ENCODE peak calls at places on chromosomes 16 and 17, in seven cellular contexts. One of them, this sample, is unnamed.

GRCh38 chr17:7133424-7133823 is 18.8 kb upstream of the ASGR2 start:
- DNase-seq in activated T-helper 2 cell treated with anti-CD3 and anti-CD28 coated beads, Interferon-gamma antibody, Interleukin-2, Interleukin-4, amounts not matched to agents 10 μg/mL and 5 μg/mL and 100 μg/mL, durations not matched to agents 14 hours and 24 hours and 36 hours: no peak
- DNase-seq in COLO829: no peak
- DNase-seq in ureter: no peak
- DNase-seq in amygdala: no peak
- DNase-seq in posterior vena cava: no peak
- DNase-seq in GM19239: no peak
- DNase-seq in this sample: no peak

GRCh38 chr17:77729587-77729986 is 228.9 kb upstream of the TNRC6C start:
- DNase-seq in activated T-helper 2 cell treated with anti-CD3 and anti-CD28 coated beads, Interferon-gamma antibody, Interleukin-2, Interleukin-4, amounts not matched to agents 10 μg/mL and 5 μg/mL and 100 μg/mL, durations not matched to agents 14 hours and 24 hours and 36 hours: no peak
- DNase-seq in ureter: no peak
- DNase-seq in COLO829: no peak
- DNase-seq in GM19239: no peak
- DNase-seq in posterior vena cava: no peak
- DNase-seq in amygdala: no peak
- DNase-seq in this sample: no peak

GRCh38 chr16:15674571-15674970 is 24.5 kb downstream of the NDE1 start:
- DNase-seq in ureter: no peak
- DNase-seq in GM19239: no peak
- DNase-seq in amygdala: no peak
- DNase-seq in posterior vena cava: no peak
- DNase-seq in COLO829: no peak
- DNase-seq in activated T-helper 2 cell treated with anti-CD3 and anti-CD28 coated beads, Interferon-gamma antibody, Interleukin-2, Interleukin-4, amounts not matched to agents 10 μg/mL and 5 μg/mL and 100 μg/mL, durations not matched to agents 14 hours and 24 hours and 36 hours: no peak
- DNase-seq in this sample: no peak

GRCh38 chr17:63984651-63985386 is 12.1 kb upstream of the SCN4A start:
- DNase-seq in posterior vena cava: peak; percentile 93
- DNase-seq in activated T-helper 2 cell treated with anti-CD3 and anti-CD28 coated beads, Interferon-gamma antibody, Interleukin-2, Interleukin-4, amounts not matched to agents 10 μg/mL and 5 μg/mL and 100 μg/mL, durations not matched to agents 14 hours and 24 hours and 36 hours: peak; percentile 50
- DNase-seq in GM19239: no peak
- DNase-seq in ureter: peak; percentile 78
- DNase-seq in amygdala: no peak
- DNase-seq in COLO829: peak; percentile 66
- DNase-seq in this sample: no peak

GRCh38 chr17:17204041-17204591 is 2.0 kb downstream of the PLD6 start:
- DNase-seq in GM19239: no peak
- DNase-seq in COLO829: no peak
- DNase-seq in posterior vena cava: no peak
- DNase-seq in ureter: peak; percentile 60
- DNase-seq in activated T-helper 2 cell treated with anti-CD3 and anti-CD28 coated beads, Interferon-gamma antibody, Interleukin-2, Interleukin-4, amounts not matched to agents 10 μg/mL and 5 μg/mL and 100 μg/mL, durations not matched to agents 14 hours and 24 hours and 36 hours: no peak
- DNase-seq in amygdala: peak; percentile 57
- DNase-seq in this sample: no peak

GRCh38 chr17:76556759-76557367 is 17.0 kb downstream of the PRCD start:
- DNase-seq in GM19239: no peak
- DNase-seq in activated T-helper 2 cell treated with anti-CD3 and anti-CD28 coated beads, Interferon-gamma antibody, Interleukin-2, Interleukin-4, amounts not matched to agents 10 μg/mL and 5 μg/mL and 100 μg/mL, durations not matched to agents 14 hours and 24 hours and 36 hours: peak; percentile 16
- DNase-seq in ureter: no peak
- DNase-seq in posterior vena cava: no peak
- DNase-seq in amygdala: no peak
- DNase-seq in COLO829: no peak
- DNase-seq in this sample: no peak

GRCh38 chr16:12375341-12375740 is 398.8 kb downstream of the SNX29 start:
- DNase-seq in amygdala: no peak
- DNase-seq in posterior vena cava: no peak
- DNase-seq in ureter: no peak
- DNase-seq in activated T-helper 2 cell treated with anti-CD3 and anti-CD28 coated beads, Interferon-gamma antibody, Interleukin-2, Interleukin-4, amounts not matched to agents 10 μg/mL and 5 μg/mL and 100 μg/mL, durations not matched to agents 14 hours and 24 hours and 36 hours: no peak
- DNase-seq in COLO829: no peak
- DNase-seq in GM19239: no peak
- DNase-seq in this sample: no peak

GRCh38 chr17:4530799-4531730 is 24.1 kb downstream of the MYBBP1A start:
- DNase-seq in COLO829: no peak
- DNase-seq in activated T-helper 2 cell treated with anti-CD3 and anti-CD28 coated beads, Interferon-gamma antibody, Interleukin-2, Interleukin-4, amounts not matched to agents 10 μg/mL and 5 μg/mL and 100 μg/mL, durations not matched to agents 14 hours and 24 hours and 36 hours: no peak
- DNase-seq in GM19239: no peak
- DNase-seq in ureter: no peak
- DNase-seq in posterior vena cava: no peak
- DNase-seq in amygdala: no peak
- DNase-seq in this sample: no peak

GRCh38 chr16:58652741-58653140 is 23.1 kb upstream of the CNOT1 start:
- DNase-seq in ureter: no peak
- DNase-seq in activated T-helper 2 cell treated with anti-CD3 and anti-CD28 coated beads, Interferon-gamma antibody, Interleukin-2, Interleukin-4, amounts not matched to agents 10 μg/mL and 5 μg/mL and 100 μg/mL, durations not matched to agents 14 hours and 24 hours and 36 hours: no peak
- DNase-seq in GM19239: no peak
- DNase-seq in amygdala: no peak
- DNase-seq in COLO829: no peak
- DNase-seq in posterior vena cava: no peak
- DNase-seq in this sample: no peak

GRCh38 chr16:80346160-80346632 is 194.6 kb upstream of the DYNLRB2 start:
- DNase-seq in GM19239: no peak
- DNase-seq in activated T-helper 2 cell treated with anti-CD3 and anti-CD28 coated beads, Interferon-gamma antibody, Interleukin-2, Interleukin-4, amounts not matched to agents 10 μg/mL and 5 μg/mL and 100 μg/mL, durations not matched to agents 14 hours and 24 hours and 36 hours: no peak
- DNase-seq in ureter: no peak
- DNase-seq in COLO829: no peak
- DNase-seq in posterior vena cava: no peak
- DNase-seq in amygdala: no peak
- DNase-seq in this sample: no peak

GRCh38 chr17:71330099-71330375 is 790.8 kb upstream of the SOX9 start:
- DNase-seq in amygdala: no peak
- DNase-seq in ureter: no peak
- DNase-seq in GM19239: no peak
- DNase-seq in COLO829: no peak
- DNase-seq in activated T-helper 2 cell treated with anti-CD3 and anti-CD28 coated beads, Interferon-gamma antibody, Interleukin-2, Interleukin-4, amounts not matched to agents 10 μg/mL and 5 μg/mL and 100 μg/mL, durations not matched to agents 14 hours and 24 hours and 36 hours: no peak
- DNase-seq in posterior vena cava: no peak
- DNase-seq in this sample: no peak

GRCh38 chr17:12094336-12094735 is 73.7 kb downstream of the MAP2K4 start:
- DNase-seq in activated T-helper 2 cell treated with anti-CD3 and anti-CD28 coated beads, Interferon-gamma antibody, Interleukin-2, Interleukin-4, amounts not matched to agents 10 μg/mL and 5 μg/mL and 100 μg/mL, durations not matched to agents 14 hours and 24 hours and 36 hours: no peak
- DNase-seq in posterior vena cava: no peak
- DNase-seq in COLO829: no peak
- DNase-seq in ureter: no peak
- DNase-seq in GM19239: no peak
- DNase-seq in amygdala: no peak
- DNase-seq in this sample: no peak

This sample was measured in epithelial cell of proximal tubule.